ENCODE peak calls at places on chromosomes 1 and 21, in seven cellular contexts. O is lower lobe of right lung, I is stomach, K is AG09309, L is mammary epithelial cell, T is colonic mucosa, V is H1. F is an unnamed sample.

GRCh38 chr1:113088972-113089371 is 16.0 kb downstream of the LRIG2 start:
- DNase-seq in L (no peak), O (no peak), I (no peak), T (no peak), V (no peak), K (no peak), F (no peak)

GRCh38 chr1:26161408-26162219 is 2.7 kb downstream of the FAM110D start:
- DNase-seq in O (peak; percentile 70), K (no peak), T (peak; percentile 56), V (peak; percentile 84), L (peak; percentile 47), I (peak; percentile 55), F (peak; percentile 43)

GRCh38 chr1:50458507-50458906 is 35.3 kb upstream of the DMRTA2 start:
- DNase-seq in O (no peak), L (no peak), T (no peak), V (no peak), I (no peak), K (peak; percentile 72), F (no peak)

GRCh38 chr21:45927032-45927431 is 54.5 kb upstream of the COL6A1 start:
- DNase-seq in O (no peak), L (no peak), T (no peak), I (no peak), K (no peak), V (no peak), F (no peak)

GRCh38 chr1:230047114-230047865 is 19.7 kb upstream of the GALNT2 start:
- DNase-seq in L (peak; percentile 74), K (no peak), V (peak; percentile 50), T (no peak), I (no peak), O (no peak), F (no peak)

GRCh38 chr1:1137256-1138045 is 21.6 kb upstream of the C1orf159 start:
- DNase-seq in L (no peak), V (no peak), I (peak; percentile 64), O (no peak), T (peak; percentile 72), K (no peak), F (no peak)

GRCh38 chr1:101971309-101971708 is 25.4 kb downstream of the OLFM3 start:
- DNase-seq in T (no peak), O (no peak), I (no peak), K (no peak), L (peak; percentile 13), V (no peak), F (no peak)

GRCh38 chr21:31162827-31163226 is 124.6 kb upstream of the KRTAP19-8 start:
- DNase-seq in L (no peak), O (no peak), K (no peak), I (no peak), T (no peak), V (no peak), F (peak; percentile 76)

GRCh38 chr1:78334114-78334513 is 156.7 kb upstream of the PTGFR start:
- DNase-seq in V (no peak), I (no peak), K (no peak), T (no peak), L (no peak), O (no peak), F (no peak)

GRCh38 chr1:6392880-6393399 is 627 bp downstream of the ACOT7 start:
- DNase-seq in O (peak; percentile 55), V (no peak), I (no peak), T (peak; percentile 37), K (no peak), L (no peak), F (no peak)

GRCh38 chr1:73943270-73943669 is 254.7 kb downstream of the LRRIQ3 start:
- DNase-seq in O (no peak), T (no peak), I (no peak), V (no peak), L (no peak), K (no peak), F (no peak)

GRCh38 chr1:204278973-204279372 is 65.2 kb upstream of the GOLT1A start:
- DNase-seq in T (no peak), K (no peak), O (no peak), L (no peak), V (no peak), I (no peak), F (no peak)

GRCh38 chr1:232554431-232554830 is 75.5 kb downstream of the SIPA1L2 start:
- DNase-seq in L (no peak), O (no peak), T (no peak), K (no peak), I (no peak), V (no peak), F (no peak)

GRCh38 chr21:29943885-29944284 is 4.1 kb upstream of the GRIK1 start:
- DNase-seq in T (no peak), K (no peak), L (no peak), V (no peak), I (no peak), O (no peak), F (peak; percentile 50)

GRCh38 chr1:158329807-158330206 is 1.5 kb downstream of the CD1B start:
- DNase-seq in I (no peak), K (no peak), L (peak; percentile 4), O (no peak), T (no peak), V (no peak), F (no peak)

GRCh38 chr1:17728123-17728522 is 27.0 kb upstream of the ACTL8 start:
- DNase-seq in T (no peak), L (no peak), K (no peak), O (no peak), I (no peak), V (no peak), F (no peak)

GRCh38 chr1:235460768-235461167 is 43.5 kb downstream of the B3GALNT2 start:
- DNase-seq in O (no peak), K (no peak), L (no peak), T (no peak), V (no peak), I (no peak), F (no peak)

GRCh38 chr1:162136760-162137537 is 67.5 kb downstream of the NOS1AP start:
- DNase-seq in K (peak; percentile 41), V (no peak), T (no peak), O (no peak), L (peak; percentile 70), I (no peak), F (peak; percentile 91)

GRCh38 chr21:34669149-34669879 is 520 bp downstream of the CLIC6 start:
- DNase-seq in K (no peak), L (no peak), I (peak; percentile 54), O (peak; percentile 70), V (peak; percentile 81), T (no peak), F (no peak)

GRCh38 chr1:3858231-3858981 is 1.1 kb downstream of the DFFB start:
- DNase-seq in K (peak; percentile 3), O (peak; percentile 51), L (peak; percentile 42), V (peak; percentile 50), I (peak; percentile 28), T (no peak), F (peak; percentile 52)
- TF ChIP-seq CTCF in K (peak; percentile 31), O (no peak), L (peak; percentile 41), V (no peak), I (no peak), T (no peak), F (peak; percentile 14)

GRCh38 chr1:42422672-42423236 is 33.1 kb downstream of the ZMYND12 start:
- DNase-seq in I (no peak), T (no peak), L (no peak), V (no peak), O (no peak), K (no peak), F (no peak)

GRCh38 chr1:42419449-42419848 is 36.4 kb downstream of the ZMYND12 start:
- DNase-seq in T (no peak), V (no peak), I (no peak), L (no peak), K (no peak), O (no peak), F (no peak)

GRCh38 chr1:42418516-42418915 is 37.3 kb downstream of the ZMYND12 start:
- DNase-seq in V (no peak), I (no peak), T (no peak), O (no peak), L (no peak), K (no peak), F (no peak)

GRCh38 chr1:42420145-42420544 is 35.7 kb downstream of the ZMYND12 start:
- DNase-seq in L (no peak), O (no peak), I (no peak), K (no peak), V (no peak), T (no peak), F (no peak)

GRCh38 chr1:42420911-42421585 is 34.8 kb downstream of the ZMYND12 start:
- DNase-seq in I (no peak), O (no peak), V (no peak), L (peak; percentile 40), T (peak; percentile 60), K (peak; percentile 80), F (peak; percentile 37)
- H3K4me3 ChIP-seq in I (no peak overlapping the region), O (no peak overlapping the region), V (no peak overlapping the region), L (no peak overlapping the region), T (no peak overlapping the region), K (no peak overlapping the region), F (no peak overlapping the region)

GRCh38 chr1:99326215-99326949 is 62.1 kb downstream of the PLPPR4 start:
- DNase-seq in K (no peak), L (no peak), V (no peak), O (no peak), T (no peak), I (no peak), F (no peak)
- TF ChIP-seq CTCF in K (peak; percentile 39), L (peak; percentile 62), V (no peak), O (peak; percentile 12), T (peak; percentile 18), I (no peak), F (peak; percentile 8)

GRCh38 chr1:220886470-220887201 is 7.4 kb downstream of the HLX start:
- DNase-seq in L (no peak), I (no peak), K (no peak), O (no peak), T (no peak), V (no peak), F (no peak)
- H3K4me3 ChIP-seq in L (no peak overlapping the region), I (no peak overlapping the region), K (no peak overlapping the region), O (no peak overlapping the region), T (no peak overlapping the region), V (peak overlapping the region; percentile 47), F (no peak overlapping the region)

GRCh38 chr1:202234331-202235002 is 40.9 kb downstream of the LGR6 start:
- DNase-seq in I (no peak), L (no peak), T (no peak), V (no peak), K (no peak), O (no peak), F (no peak)

GRCh38 chr1:202235003-202235660 is 41.5 kb downstream of the LGR6 start:
- DNase-seq in K (no peak), O (no peak), L (no peak), I (no peak), V (no peak), T (no peak), F (no peak)

GRCh38 chr1:202235856-202236837 is 42.5 kb downstream of the LGR6 start:
- DNase-seq in V (peak; percentile 97), I (peak; percentile 74), L (peak; percentile 89), O (peak; percentile 73), T (peak; percentile 76), K (peak; percentile 67), F (peak; percentile 96)

GRCh38 chr1:202238914-202239313 is 45.3 kb downstream of the LGR6 start:
- DNase-seq in I (no peak), T (no peak), L (no peak), K (no peak), V (peak; percentile 43), O (no peak), F (no peak)

GRCh38 chr1:202237052-202237451 is 43.5 kb downstream of the LGR6 start:
- DNase-seq in I (no peak), O (no peak), K (no peak), L (peak; percentile 47), V (peak; percentile 86), T (no peak), F (peak; percentile 59)
- TF ChIP-seq CTCF in I (no peak), O (peak; percentile 42), K (peak; percentile 51), L (peak; percentile 60), V (peak; percentile 92), T (peak; percentile 33), F (peak; percentile 37)